ENCODE peak calls at places on chromosome 15, in ten cellular contexts. Q is endothelial cell; C is AG09309; G is dorsolateral prefrontal cortex; F is SK-N-SH; S is CD8-positive, alpha-beta T cell; P is PC-3; J is PC-9; A is fibroblast of mammary gland; X is left ventricle myocardium inferior. D is an unnamed sample.
A peak's percentile ranks its signal among the peaks of the same experiment; 100 is the strongest.

GRCh38 chr15:101479851-101480612 is 9.5 kb downstream of the PCSK6 start:
- DNase-seq in Q (no peak), C (no peak), G (peak; percentile 78), F (no peak), S (no peak), P (no peak), J (no peak), A (no peak), X (no peak), D (no peak)

GRCh38 chr15:40245666-40246065 is 6.8 kb downstream of the PAK6 start:
- DNase-seq in Q (no peak), C (no peak), G (no peak), F (no peak), S (no peak), P (no peak), J (no peak), A (no peak), X (no peak), D (no peak)

GRCh38 chr15:40038654-40039543 is at the start of gene SRP14:
- DNase-seq in Q (peak; percentile 89), C (no peak), G (peak; percentile 94), F (peak; percentile 95), S (peak; percentile 93), P (peak; percentile 92), J (peak; percentile 71), A (peak; percentile 90), X (peak; percentile 97), D (peak; percentile 87)

GRCh38 chr15:95522533-95522932 is 808.0 kb upstream of the NR2F2 start:
- DNase-seq in Q (no peak), C (no peak), G (no peak), F (no peak), S (no peak), P (peak; percentile 9), J (no peak), A (no peak), X (no peak), D (no peak)

GRCh38 chr15:99128411-99128810 is 23.5 kb downstream of the SYNM start:
- DNase-seq in Q (no peak), C (no peak), G (no peak), F (no peak), S (no peak), P (no peak), J (no peak), A (no peak), X (no peak), D (no peak)

GRCh38 chr15:59833366-59833765 is 144.2 kb upstream of the BNIP2 start:
- DNase-seq in Q (no peak), C (no peak), G (no peak), F (no peak), S (no peak), P (no peak), J (no peak), A (no peak), X (no peak), D (no peak)

GRCh38 chr15:42590619-42591237 is 15.3 kb downstream of the STARD9 start:
- DNase-seq in Q (no peak), C (no peak), G (no peak), F (no peak), S (no peak), P (no peak), J (no peak), A (no peak), X (no peak), D (no peak)

GRCh38 chr15:64356443-64357040 is 569 bp upstream of the CSNK1G1 start:
- DNase-seq in Q (no peak), C (peak; percentile 65), G (no peak), F (peak; percentile 75), S (no peak), P (peak; percentile 61), J (peak; percentile 59), A (peak; percentile 91), X (no peak), D (no peak)

GRCh38 chr15:38378162-38378560 is 75.8 kb upstream of the FAM98B start:
- DNase-seq in Q (peak; percentile 35), C (no peak), G (peak; percentile 28), F (no peak), S (no peak), P (no peak), J (no peak), A (peak; percentile 53), X (peak; percentile 73), D (no peak)

GRCh38 chr15:77016321-77016695 is 21.4 kb downstream of the PSTPIP1 start:
- DNase-seq in Q (no peak), C (no peak), G (no peak), F (no peak), S (no peak), P (no peak), J (no peak), A (no peak), X (no peak), D (no peak)

GRCh38 chr15:34721157-34721801 is 33.5 kb downstream of the GJD2 start:
- DNase-seq in Q (no peak), C (no peak), G (no peak), F (no peak), S (no peak), P (no peak), J (no peak), A (no peak), X (no peak), D (no peak)

GRCh38 chr15:34724486-34724885 is 30.3 kb downstream of the GJD2 start:
- DNase-seq in Q (no peak), C (no peak), G (no peak), F (no peak), S (no peak), P (no peak), J (no peak), A (no peak), X (no peak), D (no peak)

GRCh38 chr15:34719051-34719882 is 35.5 kb downstream of the GJD2 start:
- DNase-seq in Q (no peak), C (no peak), G (no peak), F (peak; percentile 14), S (no peak), P (no peak), J (no peak), A (no peak), X (no peak), D (no peak)

GRCh38 chr15:34719883-34720148 is 35.0 kb downstream of the GJD2 start:
- DNase-seq in Q (no peak), C (no peak), G (no peak), F (no peak), S (no peak), P (no peak), J (no peak), A (no peak), X (no peak), D (no peak)

GRCh38 chr15:34721802-34722795 is 32.7 kb downstream of the GJD2 start:
- DNase-seq in Q (peak; percentile 22), C (peak; percentile 52), G (peak; percentile 45), F (peak; percentile 85), S (no peak), P (no peak), J (no peak), A (peak; percentile 23), X (peak; percentile 73), D (no peak)
- TF ChIP-seq CTCF in Q (no peak), C (peak; percentile 27), G (no peak), F (peak; percentile 27), S (no peak), P (no peak), J (no peak), A (peak; percentile 21), X (peak; percentile 28), D (no peak)

DNA sequence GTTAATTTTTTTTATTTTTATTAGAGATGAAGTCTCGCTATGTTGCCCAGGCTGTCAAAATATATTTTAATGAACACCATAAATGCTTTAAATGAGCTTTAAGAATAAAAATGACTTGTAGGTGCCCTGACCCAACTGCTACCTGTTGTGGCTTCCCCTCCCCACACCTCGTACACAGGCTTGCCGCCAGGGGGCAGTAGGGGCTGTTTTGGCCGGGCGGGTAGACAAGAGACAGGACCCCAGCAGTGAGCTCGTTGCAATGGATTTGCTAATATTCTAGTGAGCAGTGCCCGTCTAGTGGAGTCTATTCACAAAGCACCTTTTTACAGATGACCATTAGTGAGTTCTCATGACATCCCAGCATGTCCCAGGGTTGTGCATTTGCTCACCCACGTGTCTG is 418.1 kb downstream of the OCA2 start:
- DNase-seq in Q (no peak), C (no peak), G (no peak), F (peak; percentile 49), S (no peak), P (no peak), J (no peak), A (no peak), X (no peak), D (no peak)
- TF ChIP-seq CTCF in Q (no peak), C (peak; percentile 14), G (no peak), F (no peak), S (no peak), P (no peak), J (peak; percentile 59), A (no peak), X (no peak), D (no peak)

DNA sequence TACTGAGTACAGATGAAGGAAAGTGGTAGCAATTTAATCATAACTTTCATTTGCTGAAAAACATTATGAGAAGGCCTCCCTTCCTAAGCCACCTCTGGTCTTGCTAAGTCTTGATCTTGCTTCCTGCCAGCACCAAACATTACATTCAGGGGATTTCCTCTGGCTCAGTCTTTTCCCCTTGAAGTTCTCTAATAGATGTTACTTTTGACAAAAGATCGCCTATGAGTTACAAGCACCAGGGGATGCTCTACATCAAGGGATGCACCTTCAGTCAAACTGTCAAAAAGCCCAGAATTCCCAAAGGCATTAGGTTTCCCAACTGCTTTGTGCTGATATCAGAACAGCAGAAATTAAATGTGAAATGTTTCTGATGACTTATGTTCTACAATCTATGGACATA is 47.3 kb downstream of the AQP9 start:
- DNase-seq in Q (no peak), C (no peak), G (no peak), F (no peak), S (no peak), P (no peak), J (no peak), A (peak; percentile 73), X (no peak), D (no peak)
- TF ChIP-seq CTCF in Q (no peak), C (peak; percentile 52), G (no peak), F (peak; percentile 18), S (no peak), P (no peak), J (no peak), A (peak; percentile 66), X (no peak), D (no peak)

DNA sequence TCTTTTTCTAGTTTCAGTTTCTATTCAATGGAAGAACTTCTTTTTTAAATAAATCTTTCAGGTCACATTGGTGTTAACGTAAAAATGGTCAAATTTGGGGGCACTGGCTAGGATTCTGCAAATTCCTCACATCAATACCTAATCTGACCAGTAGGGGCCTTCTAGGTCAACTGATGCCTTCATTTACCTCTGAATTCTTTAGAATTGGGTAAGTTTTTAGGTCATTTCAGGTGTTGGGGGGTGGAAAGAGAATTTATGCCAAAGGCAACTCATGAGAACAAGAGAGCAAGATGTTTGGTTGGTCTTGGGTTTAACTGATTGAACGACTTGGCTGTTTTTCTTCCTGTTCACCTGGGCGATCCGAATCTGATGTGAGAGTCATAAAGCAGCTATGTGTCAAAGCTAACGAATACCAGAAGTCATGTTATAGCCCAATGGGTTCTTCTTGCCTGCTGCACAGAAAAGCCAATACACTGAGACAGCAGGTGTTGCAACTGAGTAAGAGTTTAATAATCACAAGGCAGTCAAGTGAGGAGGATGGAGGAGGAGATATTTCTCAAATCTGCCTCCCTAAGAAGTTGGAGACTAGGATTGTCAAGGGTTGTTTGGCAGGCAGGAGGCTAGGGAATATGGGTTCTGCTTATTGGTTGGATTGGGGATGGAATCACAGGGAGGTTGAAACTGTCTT is 15.3 kb downstream of the LRRC49 start:
- DNase-seq in Q (no peak), C (no peak), G (no peak), F (no peak), S (no peak), P (no peak), J (no peak), A (no peak), X (no peak), D (no peak)
- TF ChIP-seq CTCF in Q (peak; percentile 65), C (peak; percentile 26), G (no peak), F (peak; percentile 47), S (peak; percentile 16), P (peak; percentile 50), J (peak; percentile 40), A (peak; percentile 29), X (no peak), D (no peak)

D was measured in natural killer cell.